ENCODE peak calls at places on chromosomes 5 and 9, in four cellular contexts. One of them, this sample, is unnamed.
A peak's percentile ranks its signal among the peaks of the same experiment; 100 is the strongest.

GRCh38 chr5:149150457-149150856 is 9.2 kb downstream of the ABLIM3 start:
- DNase-seq in astrocyte of the spinal cord: no peak
- DNase-seq in GM13977: no peak
- DNase-seq in WTC11: no peak
- DNase-seq in this sample: no peak

GRCh38 chr5:25646421-25647341 is 1001.9 kb upstream of the CDH10 start:
- DNase-seq in GM13977: no peak
- DNase-seq in astrocyte of the spinal cord: no peak
- DNase-seq in WTC11: no peak
- DNase-seq in this sample: no peak

GRCh38 chr5:57422993-57423392 is 59.6 kb downstream of the ACTBL2 start:
- DNase-seq in GM13977: no peak
- DNase-seq in WTC11: no peak
- DNase-seq in astrocyte of the spinal cord: no peak
- DNase-seq in this sample: no peak

GRCh38 chr9:134214766-134215394 is 50.5 kb upstream of the RNU6ATAC start:
- DNase-seq in WTC11: no peak
- DNase-seq in GM13977: no peak
- DNase-seq in astrocyte of the spinal cord: no peak
- DNase-seq in this sample: no peak

GRCh38 chr9:127817881-127818434 is 15.3 kb downstream of the FPGS start:
- DNase-seq in astrocyte of the spinal cord: no peak
- DNase-seq in WTC11: no peak
- DNase-seq in GM13977: no peak
- DNase-seq in this sample: peak; percentile 97

GRCh38 chr5:98679963-98680362 is 93.5 kb upstream of the RGMB start:
- DNase-seq in GM13977: no peak
- DNase-seq in astrocyte of the spinal cord: peak; percentile 79
- DNase-seq in WTC11: no peak
- DNase-seq in this sample: peak; percentile 63

GRCh38 chr5:67404261-67405100 is 207.9 kb upstream of the CD180 start:
- DNase-seq in WTC11: no peak
- DNase-seq in astrocyte of the spinal cord: peak; percentile 82
- DNase-seq in GM13977: no peak
- DNase-seq in this sample: no peak

GRCh38 chr5:68369436-68370125 is 154.0 kb downstream of the PIK3R1 start:
- DNase-seq in GM13977: no peak
- DNase-seq in WTC11: no peak
- DNase-seq in astrocyte of the spinal cord: no peak
- DNase-seq in this sample: no peak

GRCh38 chr9:127241354-127241753 is 23.2 kb upstream of the GARNL3 start:
- DNase-seq in WTC11: no peak
- DNase-seq in astrocyte of the spinal cord: no peak
- DNase-seq in GM13977: no peak
- DNase-seq in this sample: no peak

GRCh38 chr5:144198386-144198785 is 27.7 kb downstream of the KCTD16 start:
- DNase-seq in GM13977: no peak
- DNase-seq in astrocyte of the spinal cord: peak; percentile 48
- DNase-seq in WTC11: no peak
- DNase-seq in this sample: peak; percentile 10

GRCh38 chr5:50807661-50808060 is 141.2 kb downstream of the PARP8 start:
- DNase-seq in astrocyte of the spinal cord: no peak
- DNase-seq in GM13977: no peak
- DNase-seq in WTC11: no peak
- DNase-seq in this sample: peak; percentile 65

GRCh38 chr9:136899196-136899595 is 12.9 kb downstream of the TRAF2 start:
- DNase-seq in GM13977: peak; percentile 61
- DNase-seq in astrocyte of the spinal cord: no peak
- DNase-seq in WTC11: no peak
- DNase-seq in this sample: no peak

GRCh38 chr9:109273869-109274268 is 47.0 kb downstream of the EPB41L4B start:
- DNase-seq in astrocyte of the spinal cord: no peak
- DNase-seq in WTC11: no peak
- DNase-seq in GM13977: no peak
- DNase-seq in this sample: no peak

GRCh38 chr5:23412011-23412410 is 95.4 kb upstream of the PRDM9 start:
- DNase-seq in GM13977: no peak
- DNase-seq in WTC11: no peak
- DNase-seq in astrocyte of the spinal cord: no peak
- DNase-seq in this sample: no peak

GRCh38 chr5:14212838-14213237 is 69.7 kb downstream of the TRIO start:
- DNase-seq in GM13977: peak; percentile 64
- DNase-seq in WTC11: no peak
- DNase-seq in astrocyte of the spinal cord: no peak
- DNase-seq in this sample: no peak

GRCh38 chr9:98873535-98874432 is 66.3 kb downstream of the GALNT12 start:
- DNase-seq in WTC11: no peak
- DNase-seq in astrocyte of the spinal cord: peak; percentile 31
- DNase-seq in GM13977: no peak
- DNase-seq in this sample: peak; percentile 89

GRCh38 chr5:44329716-44330115 is 59.5 kb downstream of the FGF10 start:
- DNase-seq in GM13977: no peak
- DNase-seq in astrocyte of the spinal cord: no peak
- DNase-seq in WTC11: no peak
- DNase-seq in this sample: no peak

GRCh38 chr5:132261881-132262845 is 4.7 kb downstream of the PDLIM4 start:
- DNase-seq in astrocyte of the spinal cord: no peak
- DNase-seq in WTC11: no peak
- DNase-seq in GM13977: no peak
- DNase-seq in this sample: no peak

GRCh38 chr5:144189800-144190429 is 19.2 kb downstream of the KCTD16 start:
- DNase-seq in WTC11: no peak
- DNase-seq in astrocyte of the spinal cord: peak; percentile 75
- DNase-seq in GM13977: peak; percentile 23
- DNase-seq in this sample: no peak

GRCh38 chr9:2559212-2560152 is 62.1 kb upstream of the VLDLR start:
- DNase-seq in astrocyte of the spinal cord: peak; percentile 93
- DNase-seq in WTC11: no peak
- DNase-seq in GM13977: no peak
- DNase-seq in this sample: peak; percentile 91

GRCh38 chr9:120043448-120043847 is 536.5 kb downstream of the CDK5RAP2 start:
- DNase-seq in GM13977: no peak
- DNase-seq in astrocyte of the spinal cord: no peak
- DNase-seq in WTC11: no peak
- DNase-seq in this sample: no peak

GRCh38 chr9:6426117-6426516 is 13.1 kb downstream of the UHRF2 start:
- DNase-seq in WTC11: no peak
- DNase-seq in astrocyte of the spinal cord: peak; percentile 59
- DNase-seq in GM13977: no peak
- DNase-seq in this sample: peak; percentile 42

GRCh38 chr9:87498046-87498815 is 564 bp downstream of the DAPK1 start:
- DNase-seq in astrocyte of the spinal cord: peak; percentile 30
- DNase-seq in GM13977: peak; percentile 62
- DNase-seq in WTC11: peak; percentile 69
- DNase-seq in this sample: peak; percentile 83

GRCh38 chr9:12667892-12668291 is 25.3 kb upstream of the TYRP1 start:
- DNase-seq in astrocyte of the spinal cord: no peak
- DNase-seq in GM13977: no peak
- DNase-seq in WTC11: no peak
- DNase-seq in this sample: no peak

GRCh38 chr5:10288600-10289213 is 19.0 kb downstream of the CMBL start:
- DNase-seq in GM13977: peak; percentile 40
- DNase-seq in WTC11: no peak
- DNase-seq in astrocyte of the spinal cord: no peak
- DNase-seq in this sample: peak; percentile 71

GRCh38 chr5:156838966-156839365 is 11.1 kb upstream of the PPP1R2B start:
- DNase-seq in GM13977: no peak
- DNase-seq in astrocyte of the spinal cord: no peak
- DNase-seq in WTC11: no peak
- DNase-seq in this sample: no peak

GRCh38 chr5:107476783-107477182 is 194.0 kb downstream of the EFNA5 start:
- DNase-seq in astrocyte of the spinal cord: no peak
- DNase-seq in GM13977: peak; percentile 39
- DNase-seq in WTC11: no peak
- DNase-seq in this sample: no peak

GRCh38 chr5:126961702-126962101 is 68.7 kb downstream of the MARCHF3 start:
- DNase-seq in astrocyte of the spinal cord: no peak
- DNase-seq in GM13977: no peak
- DNase-seq in WTC11: no peak
- DNase-seq in this sample: no peak